ENCODE peak calls at places on chromosomes 1 and 21, in seven cellular contexts. L, I, E, W, X, N and J are unnamed samples.
A peak's percentile ranks its signal among the peaks of the same experiment; 100 is the strongest.

GRCh38 chr1:9440763-9441194 is 98.5 kb upstream of the SLC25A33 start:
- DNase-seq in L (no peak), W (no peak), I (no peak), E (no peak), X (no peak), N (peak; percentile 73), J (no peak)

GRCh38 chr1:186228751-186229150 is 146.3 kb downstream of the TPR start:
- DNase-seq in X (no peak), I (no peak), E (no peak), L (no peak), N (no peak), W (no peak), J (no peak)

GRCh38 chr21:35882791-35883240 is 177.5 kb downstream of the SETD4 start:
- DNase-seq in I (peak; percentile 44), X (no peak), W (no peak), E (no peak), N (no peak), L (no peak), J (no peak)

GRCh38 chr1:225448146-225448805 is 20.4 kb upstream of the LBR start:
- DNase-seq in I (no peak), N (no peak), E (peak; percentile 18), X (peak; percentile 35), W (no peak), L (no peak), J (no peak)

GRCh38 chr1:215475719-215476525 is 91.2 kb upstream of the KCTD3 start:
- DNase-seq in L (no peak), E (no peak), N (no peak), I (no peak), X (no peak), W (no peak), J (peak; percentile 10)

GRCh38 chr1:201551877-201552731 is 13.2 kb downstream of the NAV1 start:
- DNase-seq in E (no peak), I (no peak), N (no peak), W (peak; percentile 31), X (no peak), L (peak; percentile 57), J (peak; percentile 62)

GRCh38 chr1:85661767-85662166 is 46.5 kb downstream of the ZNHIT6 start:
- DNase-seq in W (no peak), E (no peak), I (no peak), L (no peak), N (no peak), X (no peak), J (no peak)

GRCh38 chr1:33137800-33138199 is 44.0 kb downstream of the TRIM62 start:
- DNase-seq in X (no peak), I (no peak), L (no peak), W (peak; percentile 50), N (no peak), E (peak; percentile 27), J (no peak)

GRCh38 chr1:202953412-202953811 is 4.7 kb downstream of the ADIPOR1 start:
- DNase-seq in W (no peak), X (no peak), N (no peak), L (no peak), E (no peak), I (no peak), J (no peak)

GRCh38 chr1:205585835-205586785 is 45.7 kb downstream of the ELK4 start:
- DNase-seq in W (no peak), I (no peak), X (peak; percentile 74), N (no peak), E (no peak), L (no peak), J (no peak)

GRCh38 chr1:54009406-54009805 is 8.6 kb downstream of the LDLRAD1 start:
- DNase-seq in N (no peak), E (no peak), X (no peak), W (no peak), I (no peak), L (no peak), J (no peak)

GRCh38 chr21:45507523-45507875 is 34.7 kb downstream of the SLC19A1 start:
- DNase-seq in W (no peak), X (no peak), N (no peak), L (no peak), E (no peak), I (no peak), J (no peak)

GRCh38 chr1:247301176-247301540 is 30.5 kb downstream of the ZNF496 start:
- DNase-seq in N (no peak), I (no peak), X (no peak), W (no peak), E (no peak), L (no peak), J (no peak)

GRCh38 chr1:62045579-62045978 is 149.1 kb upstream of the L1TD1 start:
- DNase-seq in I (no peak), N (no peak), L (no peak), E (no peak), W (no peak), X (no peak), J (peak; percentile 12)

GRCh38 chr1:150778409-150778808 is 12.8 kb upstream of the CTSS start:
- DNase-seq in N (no peak), E (no peak), L (no peak), W (no peak), I (no peak), X (no peak), J (peak; percentile 22)

GRCh38 chr21:37560385-37560784 is 193.8 kb downstream of the DYRK1A start:
- DNase-seq in L (no peak), X (no peak), E (no peak), W (no peak), I (no peak), N (no peak), J (no peak)

GRCh38 chr1:156502749-156503671 is 2.4 kb upstream of the MEF2D start:
- DNase-seq in L (peak; percentile 96), W (peak; percentile 97), N (peak; percentile 91), X (no peak), E (peak; percentile 89), I (peak; percentile 75), J (peak; percentile 94)

GRCh38 chr1:178020968-178021640 is 51.2 kb upstream of the SEC16B start:
- DNase-seq in N (no peak), E (no peak), I (no peak), W (no peak), L (no peak), X (no peak), J (no peak)

GRCh38 chr1:21317035-21317689 is 26.9 kb upstream of the ECE1 start:
- DNase-seq in L (no peak), N (peak; percentile 81), X (peak; percentile 96), I (peak; percentile 80), W (no peak), E (peak; percentile 89), J (no peak)

GRCh38 chr1:182392045-182393028 is 747 bp upstream of the GLUL start:
- DNase-seq in X (peak; percentile 84), N (peak; percentile 64), E (no peak), W (no peak), I (peak; percentile 23), L (no peak), J (no peak)

GRCh38 chr21:14877581-14878228 is 187.1 kb downstream of the NRIP1 start:
- DNase-seq in X (no peak), I (no peak), E (no peak), L (no peak), N (no peak), W (peak; percentile 75), J (no peak)

GRCh38 chr1:212432706-212433576 is at the start of gene NENF:
- DNase-seq in I (peak; percentile 66), N (peak; percentile 90), E (peak; percentile 79), W (peak; percentile 59), L (peak; percentile 95), X (peak; percentile 87), J (peak; percentile 93)

GRCh38 chr1:227317541-227318002 is 720 bp downstream of the CDC42BPA start:
- DNase-seq in E (peak; percentile 43), L (peak; percentile 62), I (peak; percentile 16), X (no peak), N (peak; percentile 36), W (peak; percentile 84), J (peak; percentile 20)

GRCh38 chr1:205248793-205249601 is 21.3 kb downstream of the TMCC2 start:
- DNase-seq in X (no peak), N (peak; percentile 49), L (no peak), E (peak; percentile 90), I (peak; percentile 44), W (peak; percentile 69), J (no peak)

GRCh38 chr21:42230636-42231035 is 11.7 kb downstream of the ABCG1 start:
- DNase-seq in N (no peak), L (no peak), X (no peak), E (no peak), W (no peak), I (no peak), J (no peak)

DNA sequence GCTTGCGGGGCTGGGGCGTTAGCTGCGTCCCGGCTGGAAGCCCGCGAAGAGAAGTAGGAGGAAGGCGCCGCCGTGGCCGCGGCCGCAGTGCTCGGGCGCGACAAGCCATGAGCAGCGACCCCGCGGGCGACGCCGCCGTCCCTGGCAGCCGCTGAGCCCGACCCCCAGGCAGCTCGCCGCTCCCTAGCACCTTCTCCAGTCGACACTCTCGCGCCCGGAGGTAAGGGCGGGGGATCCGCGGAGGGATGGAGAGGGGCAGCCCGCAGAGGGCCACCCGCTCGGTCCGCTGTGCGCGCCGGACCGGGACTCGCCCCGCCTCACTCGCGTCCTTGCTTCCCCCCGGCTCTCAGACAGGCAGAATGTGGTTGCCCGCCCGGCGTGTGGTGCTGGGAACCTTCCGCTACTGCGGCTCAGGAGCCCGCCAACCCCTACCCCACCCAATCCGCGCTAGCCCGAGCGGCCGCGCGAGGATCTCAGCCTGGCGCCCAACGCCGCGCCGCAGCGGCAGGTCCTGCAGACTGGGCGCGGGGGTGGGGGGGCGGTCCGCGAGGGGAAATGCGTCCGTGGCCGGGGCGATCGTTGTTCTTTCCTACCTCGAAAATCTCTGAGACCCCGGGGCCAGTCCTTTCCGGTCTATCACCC is at the start of gene LRRC8C:
- DNase-seq in N (peak; percentile 54), E (peak; percentile 53), W (no peak), X (peak; percentile 81), L (peak; percentile 30), I (no peak), J (peak; percentile 46)
- TF ChIP-seq POLR2A in N (peak; percentile 75), E (peak; percentile 48), W (peak; percentile 73), X (no peak), L (peak; percentile 59), I (peak; percentile 60), J (peak; percentile 59)

GRCh38 chr21:26883768-26884167 is 38.6 kb upstream of the ADAMTS1 start:
- DNase-seq in W (no peak), N (no peak), X (no peak), L (no peak), I (peak; percentile 8), E (no peak), J (no peak)
- TF ChIP-seq POLR2A in W (no peak), N (no peak), X (no peak), L (no peak), I (no peak), E (no peak), J (no peak)

GRCh38 chr1:27137022-27137542 is 17.8 kb downstream of the SLC9A1 start:
- DNase-seq in L (no peak), I (peak; percentile 51), N (peak; percentile 48), E (no peak), X (peak; percentile 89), W (no peak), J (no peak)
- TF ChIP-seq POLR2A in L (no peak), I (no peak), N (no peak), E (no peak), X (no peak), W (no peak), J (no peak)

DNA sequence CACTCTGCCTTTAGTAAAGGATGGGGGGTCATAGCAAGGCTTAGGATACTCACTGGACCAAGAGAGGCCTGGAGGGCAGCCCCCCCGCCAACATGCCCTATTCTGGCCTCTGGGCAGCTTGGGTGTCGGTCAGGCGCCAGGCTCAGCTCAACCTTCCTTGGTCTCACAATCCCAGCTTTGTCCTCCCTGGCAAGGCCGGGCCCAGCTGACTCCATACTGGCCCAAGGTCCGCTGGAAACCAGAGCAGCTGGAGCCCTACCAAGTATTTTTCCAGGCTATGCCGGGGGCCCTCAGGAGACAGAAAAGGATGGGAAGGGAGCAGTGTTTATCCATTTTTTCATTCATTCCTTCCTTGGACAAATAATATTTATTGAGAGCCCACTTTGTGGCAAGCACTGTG is 6.2 kb downstream of the FBXO2 start:
- DNase-seq in N (no peak), W (no peak), I (peak; percentile 28), X (no peak), L (no peak), E (no peak), J (no peak)
- TF ChIP-seq POLR2A in N (no peak), W (no peak), I (peak; percentile 20), X (no peak), L (no peak), E (no peak), J (no peak)